ENCODE peak calls at places on chromosomes 6 and 20, in nine cellular contexts. K is heart left ventricle; D is lower lobe of right lung; B is AG04450; G is fibroblast of lung; E is gastrocnemius medialis; I is MM.1S; Z is CD8-positive, alpha-beta T cell; X is cardiac muscle cell. F is an unnamed sample.

GRCh38 chr6:27617700-27618689 is 145.1 kb upstream of the ZNF184 start:
- DNase-seq in K (no peak), D (no peak), B (no peak), G (peak), E (no peak), I (no peak), Z (no peak), X (peak), F (peak)

GRCh38 chr6:144896296-144896695 is 611.2 kb downstream of the UTRN start:
- DNase-seq in K (no peak), D (no peak), B (no peak), G (no peak), E (no peak), I (no peak), Z (no peak), X (no peak), F (no peak)

GRCh38 chr6:12291785-12292604 is 1.8 kb downstream of the EDN1 start:
- DNase-seq in K (no peak), D (no peak), B (no peak), G (peak), E (no peak), I (no peak), Z (no peak), X (no peak), F (no peak)

GRCh38 chr6:56708810-56709597 is 66.3 kb upstream of the DST start:
- DNase-seq in K (no peak), D (no peak), B (no peak), G (peak), E (no peak), I (peak), Z (no peak), X (peak), F (no peak)

GRCh38 chr6:65299236-65299635 is 407.8 kb downstream of the EYS start:
- DNase-seq in K (no peak), D (no peak), B (no peak), G (no peak), E (no peak), I (no peak), Z (no peak), X (no peak), F (no peak)

GRCh38 chr20:21173496-21174025 is 47.7 kb downstream of the KIZ start:
- DNase-seq in K (no peak), D (no peak), B (no peak), G (peak), E (no peak), I (no peak), Z (no peak), X (no peak), F (no peak)

GRCh38 chr6:133804263-133804662 is 84.7 kb upstream of the TCF21 start:
- DNase-seq in K (no peak), D (no peak), B (no peak), G (peak), E (no peak), I (no peak), Z (no peak), X (no peak), F (no peak)

GRCh38 chr6:15132854-15133670 is 112.8 kb upstream of the JARID2 start:
- DNase-seq in K (no peak), D (no peak), B (peak), G (peak), E (no peak), I (no peak), Z (no peak), X (no peak), F (no peak)

GRCh38 chr6:168292911-168293310 is 26.7 kb downstream of the DACT2 start:
- DNase-seq in K (no peak), D (no peak), B (no peak), G (no peak), E (no peak), I (no peak), Z (no peak), X (no peak), F (no peak)

GRCh38 chr6:36548401-36548743 is 1.1 kb upstream of the STK38 start:
- DNase-seq in K (no peak), D (no peak), B (no peak), G (no peak), E (no peak), I (no peak), Z (no peak), X (no peak), F (no peak)

GRCh38 chr6:75438186-75438880 is 55.3 kb downstream of the FILIP1 start:
- DNase-seq in K (no peak), D (no peak), B (no peak), G (no peak), E (no peak), I (no peak), Z (no peak), X (no peak), F (no peak)

GRCh38 chr6:22082278-22082677 is 214.6 kb downstream of the PRL start:
- DNase-seq in K (no peak), D (no peak), B (no peak), G (peak), E (no peak), I (no peak), Z (no peak), X (no peak), F (peak)

GRCh38 chr6:17580518-17581048 is 19.5 kb upstream of the FAM8A1 start:
- DNase-seq in K (peak), D (peak), B (no peak), G (peak), E (no peak), I (no peak), Z (no peak), X (peak), F (no peak)

GRCh38 chr6:22383016-22383415 is 86.2 kb upstream of the PRL start:
- DNase-seq in K (no peak), D (no peak), B (no peak), G (peak), E (no peak), I (no peak), Z (no peak), X (no peak), F (no peak)

GRCh38 chr6:13649393-13649792 is 34.3 kb downstream of the NOL7 start:
- DNase-seq in K (no peak), D (no peak), B (no peak), G (no peak), E (no peak), I (no peak), Z (no peak), X (no peak), F (no peak)

GRCh38 chr6:25085761-25086160 is 150.0 kb upstream of the RIPOR2 start:
- DNase-seq in K (no peak), D (no peak), B (no peak), G (no peak), E (no peak), I (no peak), Z (no peak), X (no peak), F (no peak)

GRCh38 chr20:3652217-3652616 is 11.0 kb downstream of the GFRA4 start:
- DNase-seq in K (no peak), D (no peak), B (no peak), G (no peak), E (no peak), I (peak), Z (no peak), X (no peak), F (no peak)

GRCh38 chr6:17831135-17831534 is 124.4 kb upstream of the NUP153 start:
- DNase-seq in K (no peak), D (no peak), B (no peak), G (peak), E (no peak), I (no peak), Z (no peak), X (no peak), F (no peak)

GRCh38 chr6:34362909-34363713 is 29.4 kb downstream of the NUDT3 start:
- DNase-seq in K (no peak), D (no peak), B (no peak), G (no peak), E (peak), I (no peak), Z (no peak), X (peak), F (no peak)

GRCh38 chr6:159997498-159998101 is 28.7 kb downstream of the IGF2R start:
- DNase-seq in K (no peak), D (no peak), B (no peak), G (no peak), E (no peak), I (no peak), Z (no peak), X (no peak), F (no peak)

GRCh38 chr20:48638546-48638945 is 189.3 kb downstream of the PREX1 start:
- DNase-seq in K (no peak), D (no peak), B (no peak), G (peak), E (no peak), I (no peak), Z (no peak), X (no peak), F (no peak)

GRCh38 chr6:166736606-166737005 is 109.6 kb upstream of the RPS6KA2 start:
- DNase-seq in K (no peak), D (no peak), B (no peak), G (peak), E (no peak), I (no peak), Z (no peak), X (no peak), F (no peak)

GRCh38 chr6:72035483-72035882 is 149.1 kb downstream of the RIMS1 start:
- DNase-seq in K (no peak), D (no peak), B (no peak), G (no peak), E (no peak), I (no peak), Z (no peak), X (no peak), F (no peak)

GRCh38 chr6:89411269-89412070 is 603 bp downstream of the RRAGD start:
- DNase-seq in K (peak), D (peak), B (no peak), G (no peak), E (peak), I (peak), Z (peak), X (peak), F (no peak)

GRCh38 chr20:38799248-38799647 is 6.2 kb upstream of the PPP1R16B start:
- DNase-seq in K (no peak), D (no peak), B (no peak), G (no peak), E (no peak), I (no peak), Z (no peak), X (no peak), F (no peak)

GRCh38 chr6:108795122-108795521 is 53.1 kb upstream of the ARMC2 start:
- DNase-seq in K (no peak), D (no peak), B (no peak), G (no peak), E (no peak), I (no peak), Z (no peak), X (no peak), F (no peak)

GRCh38 chr6:90402831-90403192 is 106.2 kb upstream of the BACH2 start:
- DNase-seq in K (no peak), D (no peak), B (no peak), G (no peak), E (no peak), I (no peak), Z (no peak), X (no peak), F (no peak)

GRCh38 chr6:25122001-25122400 is 157.2 kb upstream of the CARMIL1 start:
- DNase-seq in K (no peak), D (no peak), B (no peak), G (peak), E (no peak), I (no peak), Z (no peak), X (no peak), F (no peak)

GRCh38 chr6:2478200-2478599 is 232.8 kb upstream of the GMDS start:
- DNase-seq in K (no peak), D (no peak), B (no peak), G (peak), E (no peak), I (no peak), Z (no peak), X (peak), F (no peak)

GRCh38 chr6:2481307-2481706 is 235.9 kb upstream of the GMDS start:
- DNase-seq in K (no peak), D (no peak), B (no peak), G (no peak), E (no peak), I (no peak), Z (no peak), X (no peak), F (no peak)

GRCh38 chr6:2485116-2485515 is 239.7 kb upstream of the GMDS start:
- DNase-seq in K (no peak), D (no peak), B (no peak), G (no peak), E (no peak), I (no peak), Z (no peak), X (no peak), F (no peak)

GRCh38 chr6:2480267-2480966 is 235.0 kb upstream of the GMDS start:
- DNase-seq in K (peak), D (no peak), B (no peak), G (peak), E (no peak), I (no peak), Z (no peak), X (no peak), F (no peak)

GRCh38 chr6:2482773-2483172 is 237.4 kb upstream of the GMDS start:
- DNase-seq in K (no peak), D (no peak), B (no peak), G (no peak), E (no peak), I (no peak), Z (no peak), X (no peak), F (no peak)
- TF ChIP-seq CTCF in K (no peak), D (no peak), B (no peak), G (no peak), E (no peak), I (no peak), Z (no peak), X (no peak), F (no peak)

GRCh38 chr6:2305951-2306350 is 60.5 kb upstream of the GMDS start:
- DNase-seq in K (no peak), D (no peak), B (no peak), G (no peak), E (no peak), I (no peak), Z (no peak), X (no peak), F (no peak)
- H3K4me3 ChIP-seq in K (no peak), D (no peak), B (no peak), G (no peak), E (no peak), I (no peak), Z (no peak), X (no peak), F (no peak)

GRCh38 chr6:136826216-136826615 is 3.8 kb downstream of the PEX7 start:
- DNase-seq in K (no peak), D (no peak), B (no peak), G (no peak), E (no peak), I (no peak), Z (no peak), X (no peak), F (no peak)

GRCh38 chr6:136820541-136820940 is 1.9 kb upstream of the PEX7 start:
- DNase-seq in K (no peak), D (no peak), B (no peak), G (no peak), E (no peak), I (no peak), Z (no peak), X (no peak), F (no peak)

GRCh38 chr6:136823128-136823660 is 802 bp downstream of the PEX7 start:
- DNase-seq in K (no peak), D (peak), B (no peak), G (no peak), E (no peak), I (no peak), Z (peak), X (no peak), F (no peak)

GRCh38 chr6:136822379-136823127 is at the start of gene PEX7:
- DNase-seq in K (peak), D (peak), B (peak), G (peak), E (peak), I (peak), Z (peak), X (peak), F (peak)

GRCh38 chr6:136822051-136822378 is 377 bp upstream of the PEX7 start:
- DNase-seq in K (no peak), D (peak), B (no peak), G (peak), E (no peak), I (no peak), Z (no peak), X (no peak), F (no peak)
- TF ChIP-seq CTCF in K (no peak), D (no peak), B (no peak), G (no peak), E (no peak), I (no peak), Z (no peak), X (no peak), F (no peak)

GRCh38 chr6:606829-607379 is 50.0 kb downstream of the HUS1B start:
- DNase-seq in K (no peak), D (no peak), B (no peak), G (no peak), E (no peak), I (no peak), Z (no peak), X (no peak), F (no peak)
- H3K4me3 ChIP-seq in K (no peak), D (no peak), B (no peak), G (no peak), E (no peak), I (no peak), Z (no peak), X (no peak), F (no peak)

F was measured in LNCaP clone FGC.